ENCODE peak calls at places on chromosome 6, in five cellular contexts. X, O, M, R and G are unnamed samples.

GRCh38 chr6:20202070-20202658 is 10.1 kb downstream of the MBOAT1 start:
- DNase-seq in M (peak), O (no peak), R (peak), X (peak), G (no peak)

GRCh38 chr6:101705866-101706265 is 312.4 kb downstream of the GRIK2 start:
- DNase-seq in O (no peak), X (no peak), R (no peak), M (no peak), G (no peak)

GRCh38 chr6:21325201-21325856 is 268.2 kb upstream of the SOX4 start:
- DNase-seq in R (no peak), O (no peak), M (no peak), X (no peak), G (no peak)

GRCh38 chr6:127516676-127517273 is 2.4 kb downstream of the MTCL3 start:
- DNase-seq in M (peak), R (peak), X (peak), O (peak), G (peak)

GRCh38 chr6:112029045-112029822 is 24.7 kb upstream of the CCN6 start:
- DNase-seq in O (peak), R (peak), M (no peak), X (peak), G (no peak)

GRCh38 chr6:81808834-81809598 is 56.5 kb upstream of the TENT5A start:
- DNase-seq in O (no peak), R (no peak), M (no peak), X (no peak), G (peak)

GRCh38 chr6:23659125-23659524 is 466.9 kb upstream of the NRSN1 start:
- DNase-seq in X (peak), O (no peak), M (no peak), R (no peak), G (no peak)

GRCh38 chr6:110285306-110286060 is 72.7 kb downstream of the METTL24 start:
- DNase-seq in O (peak), M (no peak), X (no peak), R (no peak), G (no peak)

GRCh38 chr6:153231048-153231635 is 100.1 kb upstream of the RGS17 start:
- DNase-seq in O (peak), X (peak), M (no peak), R (peak), G (peak)

GRCh38 chr6:68343901-68344300 is 291.2 kb upstream of the ADGRB3 start:
- DNase-seq in O (no peak), R (peak), X (peak), M (peak), G (no peak)

GRCh38 chr6:22470454-22471368 is 98.7 kb upstream of the HDGFL1 start:
- DNase-seq in O (peak), R (peak), X (peak), M (peak), G (peak)

GRCh38 chr6:166586424-166587156 is at the start of gene RAMACL:
- DNase-seq in M (no peak), X (no peak), R (no peak), O (peak), G (no peak)

GRCh38 chr6:74410630-74411029 is 714.6 kb downstream of the CD109 start:
- DNase-seq in X (peak), R (no peak), M (peak), O (no peak), G (no peak)

GRCh38 chr6:10151144-10151915 is 263.5 kb downstream of the TFAP2A start:
- DNase-seq in R (no peak), O (no peak), M (no peak), X (no peak), G (no peak)

GRCh38 chr6:91240878-91241603 is 654.2 kb upstream of the MAP3K7 start:
- DNase-seq in R (no peak), X (no peak), O (no peak), M (no peak), G (no peak)

GRCh38 chr6:138272543-138273305 is 54.4 kb upstream of the PBOV1 start:
- DNase-seq in M (no peak), X (peak), O (no peak), R (no peak), G (no peak)

GRCh38 chr6:166410426-166410935 is 27.7 kb upstream of the MPC1 start:
- DNase-seq in O (no peak), R (no peak), X (no peak), M (no peak), G (no peak)

GRCh38 chr6:116561377-116562018 is 7.9 kb downstream of the CALHM4 start:
- DNase-seq in O (peak), R (peak), X (peak), M (no peak), G (peak)

GRCh38 chr6:106377061-106377540 is 16.6 kb downstream of the CRYBG1 start:
- DNase-seq in X (peak), M (peak), R (no peak), O (no peak), G (peak)

GRCh38 chr6:34671801-34672656 is 24.5 kb downstream of the ILRUN start:
- DNase-seq in M (no peak), R (no peak), O (peak), X (no peak), G (peak)

GRCh38 chr6:36109092-36109491 is 21.2 kb upstream of the MAPK13 start:
- DNase-seq in O (no peak), R (no peak), X (no peak), M (no peak), G (no peak)

GRCh38 chr6:134081506-134081905 is 29.1 kb upstream of the SLC2A12 start:
- DNase-seq in R (no peak), X (no peak), O (no peak), M (no peak), G (no peak)

GRCh38 chr6:91782789-91783188 is 1195.9 kb upstream of the MAP3K7 start:
- DNase-seq in R (no peak), X (peak), O (no peak), M (peak), G (no peak)

GRCh38 chr6:157216570-157216969 is 106.7 kb downstream of the TMEM242 start:
- DNase-seq in R (no peak), X (no peak), M (no peak), O (no peak), G (no peak)

GRCh38 chr6:159279790-159280277 is 110.6 kb downstream of the FNDC1 start:
- DNase-seq in R (no peak), M (no peak), X (no peak), O (no peak), G (no peak)

GRCh38 chr6:3340891-3341290 is 82.1 kb downstream of the PSMG4 start:
- DNase-seq in O (no peak), X (peak), M (no peak), R (no peak), G (no peak)

GRCh38 chr6:116876635-116877611 is at the start of gene RFX6:
- DNase-seq in R (no peak), M (no peak), X (no peak), O (peak), G (peak)

GRCh38 chr6:121544691-121545090 is 109.2 kb downstream of the GJA1 start:
- DNase-seq in O (no peak), R (no peak), M (no peak), X (no peak), G (no peak)

GRCh38 chr6:45933855-45934254 is 81.8 kb downstream of the CLIC5 start:
- DNase-seq in X (peak), R (no peak), M (no peak), O (no peak), G (no peak)

GRCh38 chr6:137136065-137136464 is 37.4 kb downstream of the IL22RA2 start:
- DNase-seq in X (no peak), O (no peak), M (no peak), R (no peak), G (no peak)

GRCh38 chr6:139732451-139732850 is 358.0 kb upstream of the CITED2 start:
- DNase-seq in R (no peak), X (peak), M (peak), O (peak), G (peak)

GRCh38 chr6:152642578-152643375 is 5.6 kb upstream of the SYNE1 start:
- DNase-seq in O (peak), R (peak), X (peak), M (no peak), G (peak)

GRCh38 chr6:75751443-75751842 is 2.4 kb downstream of the MYO6 start:
- DNase-seq in R (no peak), O (no peak), X (peak), M (no peak), G (no peak)

GRCh38 chr6:6696867-6697531 is 108.5 kb downstream of the LY86 start:
- DNase-seq in X (peak), M (no peak), R (no peak), O (peak), G (peak)

GRCh38 chr6:142568857-142569597 is 267.2 kb downstream of the ADGRG6 start:
- DNase-seq in R (no peak), X (peak), M (no peak), O (no peak), G (peak)

GRCh38 chr6:130365166-130366010 is 429 bp upstream of the TMEM200A start:
- DNase-seq in R (no peak), X (peak), M (no peak), O (peak), G (peak)

GRCh38 chr6:157550114-157550989 is 169.4 kb downstream of the ZDHHC14 start:
- DNase-seq in X (no peak), O (no peak), R (no peak), M (no peak), G (no peak)

GRCh38 chr6:118565317-118565960 is 17.3 kb downstream of the PLN start:
- DNase-seq in O (no peak), X (no peak), R (peak), M (no peak), G (peak)

GRCh38 chr6:2764610-2765165 is 505 bp upstream of the WRNIP1 start:
- DNase-seq in R (no peak), M (no peak), X (peak), O (peak), G (peak)

GRCh38 chr6:33008944-33009861 is at the start of gene HLA-DOA:
- DNase-seq in R (no peak), X (peak), M (no peak), O (no peak), G (peak)
- H3K4me3 ChIP-seq in R (no peak), X (no peak), M (no peak), O (peak), G (peak)

DNA sequence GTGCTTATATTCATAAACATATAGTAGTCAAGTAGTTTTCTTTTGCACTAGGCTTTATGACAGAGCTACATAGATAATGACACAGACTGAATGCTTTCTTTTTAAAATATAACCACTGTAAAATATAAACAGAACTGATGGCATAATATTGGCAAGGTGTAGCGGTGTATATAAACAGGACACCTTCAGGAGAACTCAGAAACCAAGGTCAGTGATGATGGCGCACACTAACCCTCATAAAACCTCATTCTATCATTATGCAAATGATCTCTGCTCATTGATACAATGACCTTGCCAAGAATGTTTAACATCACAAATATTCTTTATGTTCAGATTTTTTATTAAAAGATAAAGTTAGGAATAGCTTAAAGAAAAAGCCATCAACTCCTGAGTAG is 48.5 kb upstream of the DST start:
- DNase-seq in O (peak), X (no peak), R (peak), M (no peak), G (no peak)
- H3K4me3 ChIP-seq in O (peak), X (peak), R (no peak), M (peak), G (peak)

DNA sequence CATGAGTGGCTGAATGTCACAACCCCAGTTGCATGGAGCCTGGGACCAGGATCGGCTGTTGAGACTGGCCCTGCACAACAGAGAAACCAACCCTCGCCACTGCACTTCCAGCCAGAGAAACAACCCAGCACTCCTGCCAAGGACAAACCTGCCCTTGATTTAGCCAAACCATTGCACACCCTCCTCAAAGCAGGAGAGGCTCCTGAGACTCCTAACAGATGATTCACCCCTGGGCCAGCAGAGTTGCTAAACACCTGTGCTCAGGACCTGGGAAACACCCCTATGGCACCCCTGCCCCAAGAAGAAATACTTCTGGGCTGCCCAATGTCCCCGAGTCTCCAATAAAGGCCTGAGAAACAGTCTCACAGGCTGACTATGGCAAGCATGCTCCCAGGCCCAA is 17.8 kb downstream of the WDR27 start:
- DNase-seq in M (no peak), R (no peak), O (no peak), X (no peak), G (no peak)
- H3K4me3 ChIP-seq in M (no peak), R (no peak), O (no peak), X (no peak), G (no peak)

GRCh38 chr6:43773981-43774775 is 4.2 kb downstream of the VEGFA start:
- DNase-seq in M (no peak), O (no peak), R (no peak), X (no peak), G (peak)
- H3K4me3 ChIP-seq in M (peak), O (peak), R (peak), X (peak), G (peak)

GRCh38 chr6:29631860-29632731 is 887 bp downstream of the GABBR1 start:
- DNase-seq in R (no peak), X (peak), M (peak), O (peak), G (peak)

GRCh38 chr6:29631209-29631810 is 1.7 kb downstream of the GABBR1 start:
- DNase-seq in O (no peak), M (no peak), R (no peak), X (no peak), G (peak)

GRCh38 chr6:29632789-29633531 is at the start of gene GABBR1:
- DNase-seq in X (peak), O (peak), R (no peak), M (peak), G (peak)

GRCh38 chr6:29637247-29637646 is 4.3 kb upstream of the GABBR1 start:
- DNase-seq in X (no peak), M (no peak), O (no peak), R (no peak), G (no peak)

DNA sequence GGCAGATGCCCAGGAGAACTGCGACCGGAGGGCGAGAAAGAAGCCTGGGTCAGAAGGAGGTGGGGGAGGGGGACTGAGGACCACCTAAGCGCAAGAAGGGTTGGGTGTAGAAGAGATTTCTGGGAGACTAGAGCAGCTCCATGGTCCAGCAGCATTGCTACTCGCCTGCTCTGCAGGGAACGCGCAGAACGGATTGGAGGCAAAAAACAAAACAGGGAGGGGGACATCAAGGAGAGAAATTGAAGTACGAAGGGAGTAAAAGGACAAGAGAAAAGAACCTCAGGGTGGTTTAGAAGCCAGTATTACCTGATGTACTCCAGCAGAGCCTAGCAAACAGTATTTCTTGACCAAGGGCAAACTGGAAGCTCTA is 534 bp upstream of the GABBR1 start:
- DNase-seq in R (no peak), X (no peak), O (no peak), M (no peak), G (no peak)
- H3K4me3 ChIP-seq in R (peak), X (peak), O (peak), M (peak), G (peak)